ENCODE peak calls at places on chromosomes 2 and 18, in seven cellular contexts. F is fibroblast of lung, E is progenitor cell of endocrine pancreas, X is neural progenitor cell, B is heart left ventricle, I is WERI-Rb-1, K is left ventricle myocardium inferior. C is an unnamed sample.

GRCh38 chr2:190879474-190880373 is 897 bp upstream of the GLS start:
- DNase-seq in X (no peak), B (no peak), K (no peak), E (no peak), I (no peak), F (peak), C (peak)

GRCh38 chr2:150572961-150573395 is 85.5 kb upstream of the RND3 start:
- DNase-seq in E (no peak), B (no peak), X (no peak), I (no peak), K (no peak), F (no peak), C (no peak)

GRCh38 chr2:179262077-179262660 is 2.5 kb downstream of the SESTD1 start:
- DNase-seq in F (no peak), B (no peak), E (no peak), X (no peak), I (no peak), K (no peak), C (no peak)

GRCh38 chr18:79393181-79393598 is 2.5 kb upstream of the NFATC1 start:
- DNase-seq in F (no peak), K (no peak), X (no peak), B (no peak), E (no peak), I (no peak), C (no peak)

GRCh38 chr2:199503148-199503547 is 45.4 kb upstream of the SATB2 start:
- DNase-seq in K (no peak), E (no peak), X (no peak), I (no peak), F (no peak), B (no peak), C (no peak)

GRCh38 chr2:85713836-85714235 is 19.7 kb downstream of the GNLY start:
- DNase-seq in F (no peak), I (no peak), B (no peak), K (peak), X (no peak), E (no peak), C (no peak)

GRCh38 chr2:105320651-105321215 is 8.8 kb downstream of the TGFBRAP1 start:
- DNase-seq in I (peak), E (no peak), K (no peak), F (peak), X (no peak), B (no peak), C (no peak)

GRCh38 chr2:85843543-85843942 is 45.2 kb downstream of the ST3GAL5 start:
- DNase-seq in F (no peak), B (no peak), K (no peak), E (no peak), I (peak), X (peak), C (no peak)

GRCh38 chr2:18272148-18272494 is 288.3 kb downstream of the RDH14 start:
- DNase-seq in F (no peak), E (no peak), K (no peak), X (no peak), B (no peak), I (no peak), C (no peak)

GRCh38 chr2:24830786-24831185 is 37.6 kb downstream of the CENPO start:
- DNase-seq in X (no peak), F (no peak), I (no peak), K (no peak), E (no peak), B (no peak), C (no peak)

GRCh38 chr2:167438206-167438605 is 549.9 kb downstream of the XIRP2 start:
- DNase-seq in X (no peak), F (peak), I (no peak), B (no peak), E (no peak), K (no peak), C (no peak)

GRCh38 chr18:49846718-49847470 is 33.6 kb upstream of the ACAA2 start:
- DNase-seq in I (no peak), X (no peak), F (no peak), K (no peak), B (no peak), E (no peak), C (no peak)

GRCh38 chr2:86292571-86293515 is 44.6 kb downstream of the REEP1 start:
- DNase-seq in X (no peak), I (no peak), K (no peak), B (no peak), E (no peak), F (no peak), C (no peak)

GRCh38 chr18:3264362-3264761 is 2.4 kb downstream of the MYL12B start:
- DNase-seq in B (no peak), E (no peak), K (no peak), I (no peak), F (no peak), X (no peak), C (no peak)

GRCh38 chr2:206800501-206801416 is 35.4 kb downstream of the FASTKD2 start:
- DNase-seq in F (peak), K (peak), I (peak), X (peak), E (peak), B (peak), C (peak)

GRCh38 chr2:36568533-36569246 is 29.3 kb downstream of the FEZ2 start:
- DNase-seq in I (no peak), X (no peak), K (no peak), F (peak), E (no peak), B (no peak), C (peak)

GRCh38 chr2:40123321-40123720 is 328.6 kb downstream of the SLC8A1 start:
- DNase-seq in E (no peak), F (peak), B (no peak), X (no peak), K (no peak), I (no peak), C (peak)

GRCh38 chr18:62361288-62361687 is 36.2 kb downstream of the TNFRSF11A start:
- DNase-seq in E (no peak), B (no peak), K (no peak), X (no peak), F (no peak), I (no peak), C (no peak)

GRCh38 chr2:12059616-12060441 is 313.4 kb downstream of the LPIN1 start:
- DNase-seq in X (no peak), I (no peak), E (no peak), F (peak), K (no peak), B (no peak), C (peak)

GRCh38 chr2:102321954-102322719 is 10.8 kb downstream of the IL1RL1 start:
- DNase-seq in F (peak), I (no peak), X (no peak), K (no peak), E (no peak), B (no peak), C (no peak)

GRCh38 chr2:2024751-2025481 is 280.6 kb upstream of the PXDN start:
- DNase-seq in K (no peak), F (no peak), B (no peak), E (no peak), X (no peak), I (no peak), C (no peak)

GRCh38 chr2:105329561-105330495 is at the start of gene TGFBRAP1:
- DNase-seq in B (peak), F (peak), X (peak), I (peak), E (peak), K (peak), C (no peak)

GRCh38 chr2:122031544-122032263 is 276.3 kb downstream of the TSN start:
- DNase-seq in F (peak), X (no peak), K (peak), B (peak), I (peak), E (no peak), C (peak)

GRCh38 chr2:120765031-120765910 is 29.6 kb downstream of the GLI2 start:
- DNase-seq in X (no peak), K (peak), E (no peak), B (no peak), I (no peak), F (peak), C (no peak)

GRCh38 chr2:177882501-177882900 is 190.1 kb downstream of the PDE11A start:
- DNase-seq in I (no peak), K (no peak), B (no peak), E (no peak), F (no peak), X (no peak), C (no peak)

GRCh38 chr2:174914894-174915760 is 90.1 kb downstream of the CHN1 start:
- DNase-seq in X (no peak), F (peak), I (no peak), K (peak), E (no peak), B (peak), C (no peak)

GRCh38 chr2:132816234-132816633 is 146.2 kb upstream of the LYPD1 start:
- DNase-seq in I (no peak), F (peak), E (no peak), K (no peak), X (no peak), B (no peak), C (no peak)

DNA sequence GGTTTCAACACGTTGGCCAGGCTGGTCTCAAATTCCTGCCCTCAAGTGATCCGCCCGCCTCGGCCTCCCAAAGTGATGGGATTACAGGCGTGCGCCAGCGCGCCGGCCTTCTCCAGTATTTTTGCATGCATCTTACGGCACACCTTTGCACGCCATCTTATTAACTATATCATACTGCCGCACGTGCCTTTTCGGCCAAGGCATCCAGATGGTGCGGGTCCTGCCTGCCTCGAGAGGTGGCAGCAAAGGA is 759 bp upstream of the ING5 start:
- DNase-seq in K (no peak), X (no peak), I (no peak), F (no peak), B (no peak), E (no peak), C (peak)
- TF ChIP-seq CTCF in K (no peak), X (peak), I (peak), F (peak), B (peak), E (peak), C (no peak)

DNA sequence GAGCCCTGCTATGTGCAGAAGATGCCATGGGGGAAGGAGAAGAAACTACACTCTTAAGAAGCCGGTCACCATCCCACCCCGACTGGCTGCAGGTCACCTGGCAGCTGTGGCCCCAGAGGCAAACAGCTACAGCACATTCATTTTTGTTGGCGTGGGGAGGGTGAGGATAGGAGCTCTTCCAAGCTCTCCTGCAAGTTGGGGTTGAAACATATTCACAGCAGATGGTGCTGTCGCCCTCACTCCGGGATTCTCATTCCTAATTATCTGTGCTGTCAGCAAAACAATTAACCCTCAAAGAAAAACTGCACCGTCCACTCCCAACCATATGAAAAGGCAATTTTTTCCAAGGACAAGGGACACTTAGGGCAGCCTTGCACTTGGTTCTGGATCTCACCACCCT is 68.7 kb downstream of the ZBTB7C start:
- DNase-seq in B (no peak), K (no peak), I (peak), F (no peak), X (no peak), E (no peak), C (no peak)
- TF ChIP-seq CTCF in B (no peak), K (peak), I (peak), F (no peak), X (no peak), E (no peak), C (no peak)

GRCh38 chr2:168443818-168444217 is 12.3 kb upstream of the CERS6 start:
- DNase-seq in K (no peak), F (no peak), I (no peak), B (no peak), E (no peak), X (no peak), C (no peak)
- TF ChIP-seq CTCF in K (peak), F (no peak), I (no peak), B (no peak), E (no peak), X (no peak), C (no peak)

DNA sequence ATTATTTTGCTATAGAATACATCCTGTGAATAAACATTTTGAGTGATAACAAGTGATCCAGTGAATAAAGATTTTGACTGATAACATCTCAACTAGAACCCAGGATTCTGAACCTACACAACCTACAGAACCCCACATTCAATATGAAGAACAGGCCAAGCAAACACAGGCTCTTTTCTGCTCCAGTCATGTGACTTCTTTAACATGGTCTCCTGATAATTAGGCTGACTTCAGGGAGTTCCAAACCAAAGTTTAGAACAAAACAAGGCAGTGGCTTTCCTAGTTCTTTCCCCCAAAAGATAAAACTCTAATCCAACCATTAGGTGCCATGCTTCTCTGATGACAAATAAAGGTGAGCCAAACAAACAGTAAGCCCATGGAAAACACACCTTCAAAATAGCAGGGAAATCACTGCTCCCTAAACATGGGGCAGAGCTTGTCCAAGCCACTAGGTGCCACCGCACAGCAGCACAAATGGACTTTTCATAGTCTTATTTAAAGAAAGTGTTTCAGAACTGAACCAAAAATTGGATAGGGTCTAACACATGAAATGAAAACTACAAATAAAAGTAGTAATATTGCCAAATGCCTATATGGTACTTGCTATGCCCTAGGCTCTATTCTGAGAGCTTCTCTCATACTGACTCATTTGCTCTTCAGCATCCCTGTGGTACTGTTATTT is 95.3 kb downstream of the EVA1A start:
- DNase-seq in I (no peak), K (no peak), F (peak), X (peak), E (no peak), B (no peak), C (peak)
- TF ChIP-seq CTCF in I (peak), K (peak), F (peak), X (peak), E (peak), B (no peak), C (peak)